ENCODE peak calls at places on chromosomes 4 and X, in nine cellular contexts. B is tibial artery; L is IMR-90; A is left ventricle myocardium inferior; U is upper lobe of left lung; N is CD4-positive, CD25-positive, alpha-beta regulatory T cell; H is cardiac fibroblast; D is epithelial cell of esophagus; X is endothelial cell of umbilical vein. O is an unnamed sample.

GRCh38 chr4:173399016-173399415 is at the start of gene SCRG1:
- DNase-seq in H (peak; percentile 40), N (no peak), B (no peak), U (no peak), X (no peak), L (peak; percentile 4), D (no peak), A (peak; percentile 36), O (no peak)

GRCh38 chr4:182975806-182976205 is 58.6 kb upstream of the DCTD start:
- DNase-seq in D (peak; percentile 93), X (peak; percentile 95), B (no peak), U (no peak), H (peak; percentile 66), L (peak; percentile 90), N (no peak), A (no peak), O (peak; percentile 57)

GRCh38 chr4:76709454-76709853 is 188.5 kb downstream of the SOWAHB start:
- DNase-seq in X (no peak), B (no peak), A (no peak), D (no peak), L (peak; percentile 45), U (peak; percentile 29), H (peak; percentile 41), N (no peak), O (no peak)

GRCh38 chr4:153079824-153080486 is 124.3 kb upstream of the TRIM2 start:
- DNase-seq in L (no peak), H (no peak), N (no peak), A (no peak), B (no peak), U (no peak), X (no peak), D (no peak), O (no peak)

GRCh38 chr4:124431663-124432192 is 280.8 kb downstream of the ANKRD50 start:
- DNase-seq in L (peak; percentile 75), B (no peak), U (no peak), N (no peak), D (peak; percentile 14), H (no peak), X (peak; percentile 51), A (no peak), O (no peak)

GRCh38 chrX:53476371-53476770 is 42.2 kb upstream of the HSD17B10 start:
- DNase-seq in U (no peak), L (peak; percentile 72), A (no peak), B (no peak), H (no peak), X (no peak), N (no peak), D (peak; percentile 88), O (no peak)

GRCh38 chr4:141713771-141714445 is 77.5 kb downstream of the IL15 start:
- DNase-seq in H (peak; percentile 18), X (peak; percentile 34), D (peak; percentile 55), B (no peak), N (no peak), A (no peak), U (no peak), L (peak; percentile 72), O (peak; percentile 41)

GRCh38 chrX:153549807-153550206 is 32.4 kb downstream of the ATP2B3 start:
- DNase-seq in A (no peak), U (no peak), X (no peak), L (no peak), H (no peak), D (no peak), B (no peak), N (no peak), O (no peak)

GRCh38 chr4:7193040-7193958 is 961 bp downstream of the SORCS2 start:
- DNase-seq in B (no peak), X (no peak), A (no peak), U (no peak), D (no peak), H (no peak), N (no peak), L (no peak), O (no peak)

GRCh38 chr4:7190668-7191545 is 1.4 kb upstream of the SORCS2 start:
- DNase-seq in A (no peak), U (no peak), D (no peak), B (peak; percentile 4), N (no peak), X (no peak), H (no peak), L (no peak), O (no peak)

GRCh38 chr4:7192252-7193039 is at the start of gene SORCS2:
- DNase-seq in L (peak; percentile 39), H (peak; percentile 63), X (peak; percentile 25), N (no peak), A (peak; percentile 64), B (peak; percentile 21), D (peak; percentile 47), U (peak; percentile 59), O (no peak)

GRCh38 chr4:7190278-7190594 is 2.1 kb upstream of the SORCS2 start:
- DNase-seq in L (no peak), X (no peak), U (no peak), D (no peak), N (no peak), A (no peak), H (no peak), B (no peak), O (no peak)

DNA sequence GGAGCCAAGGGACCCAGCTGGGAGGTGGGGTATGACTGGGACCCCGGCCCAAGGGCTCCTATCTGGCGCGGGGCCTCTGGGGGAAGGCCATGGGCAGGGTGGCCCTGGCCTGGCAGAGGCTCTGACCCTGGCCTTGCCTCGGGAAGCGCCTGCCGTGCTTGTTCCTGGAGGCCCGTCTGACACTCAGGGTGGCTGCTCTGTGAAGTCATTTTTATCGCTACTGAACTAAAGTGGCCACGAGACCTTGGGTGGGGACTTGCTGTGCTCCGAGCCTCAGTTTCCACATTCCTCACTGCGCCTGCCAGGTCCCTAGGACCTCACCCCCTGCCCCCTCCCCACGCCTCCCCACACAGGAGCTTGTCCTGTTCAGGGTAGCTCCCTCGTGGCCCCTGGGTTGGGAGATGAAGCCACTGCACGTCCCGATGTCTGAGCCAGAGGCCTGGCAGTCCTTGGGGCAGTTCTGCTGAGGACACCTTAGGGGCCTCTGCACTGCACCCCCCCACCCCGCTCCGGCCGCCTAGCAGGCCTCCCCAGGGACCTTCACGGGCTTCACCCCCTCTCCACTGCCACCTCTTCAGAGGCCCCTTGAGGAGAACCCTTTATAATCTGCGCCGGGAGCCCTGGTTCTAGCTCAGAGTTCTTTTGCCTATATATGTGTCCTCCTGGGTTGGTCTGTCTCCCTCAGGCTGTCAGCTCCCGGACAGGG is 639 bp upstream of the SORCS2 start:
- DNase-seq in B (peak; percentile 15), N (no peak), H (no peak), U (no peak), D (no peak), L (no peak), A (no peak), X (no peak), O (no peak)
- H3K4me3 ChIP-seq in B (no peak overlapping the region), N (no peak overlapping the region), H (no peak overlapping the region), U (no peak overlapping the region), D (no peak overlapping the region), L (no peak overlapping the region), A (peak overlapping the region; percentile 67), X (no peak overlapping the region), O (no peak overlapping the region)

GRCh38 chr4:15657366-15657765 is 2.2 kb upstream of the FBXL5 start:
- DNase-seq in X (no peak), N (no peak), H (no peak), U (no peak), B (no peak), A (no peak), L (no peak), D (no peak), O (no peak)

GRCh38 chr4:15658136-15658535 is 3.0 kb upstream of the FBXL5 start:
- DNase-seq in D (no peak), L (no peak), H (no peak), X (no peak), A (no peak), N (no peak), U (no peak), B (no peak), O (no peak)

GRCh38 chr4:15655223-15656037 is at the start of gene FBXL5:
- DNase-seq in X (peak; percentile 86), A (peak; percentile 82), D (peak; percentile 86), B (peak; percentile 74), L (peak; percentile 84), H (peak; percentile 92), U (peak; percentile 83), N (peak; percentile 76), O (peak; percentile 57)

GRCh38 chr4:15654556-15655222 is 468 bp downstream of the FBXL5 start:
- DNase-seq in U (peak; percentile 59), X (peak; percentile 61), B (peak; percentile 52), L (peak; percentile 24), D (peak; percentile 38), A (peak; percentile 54), H (peak; percentile 41), N (peak; percentile 36), O (no peak)

DNA sequence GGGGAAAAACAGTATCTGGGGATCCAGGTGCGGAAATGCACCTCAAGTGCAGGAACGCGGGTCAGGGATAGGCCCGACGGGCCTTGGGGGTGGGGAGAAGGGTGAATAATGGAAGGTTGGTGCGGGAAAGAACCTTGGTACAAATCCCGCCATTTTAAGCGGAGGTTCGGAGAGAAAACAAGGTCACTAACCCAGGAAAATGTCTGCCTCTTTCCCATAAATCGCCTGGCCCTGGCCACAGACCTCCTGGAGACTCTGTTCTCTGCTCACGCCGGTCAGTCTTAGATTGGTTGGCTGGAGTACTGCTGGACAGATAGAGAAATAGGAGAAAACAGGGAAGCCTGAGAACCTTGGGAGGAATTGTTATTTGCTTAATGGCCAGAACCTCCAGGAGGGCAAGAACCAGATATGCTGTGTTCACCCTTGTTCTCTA is 897 bp upstream of the FBXL5 start:
- DNase-seq in L (no peak), X (peak; percentile 36), H (peak; percentile 52), U (peak; percentile 42), N (no peak), B (no peak), A (no peak), D (no peak), O (no peak)
- H3K4me3 ChIP-seq in L (no peak overlapping the region), X (no peak overlapping the region), H (no peak overlapping the region), U (peak overlapping the region; percentile 83), N (peak overlapping the region; percentile 49), B (peak overlapping the region; percentile 67), A (peak overlapping the region; percentile 82), D (peak overlapping the region; percentile 50), O (peak overlapping the region; percentile 82)

GRCh38 chrX:129982300-129983246 is at the start of gene BCORL1:
- DNase-seq in B (peak; percentile 91), D (peak; percentile 91), X (peak; percentile 92), A (peak; percentile 90), H (peak; percentile 96), N (peak; percentile 81), U (peak; percentile 94), L (peak; percentile 89), O (peak; percentile 79)
- H3K4me3 ChIP-seq in B (no peak within 1 kb of the TSS), D (no peak within 1 kb of the TSS), X (peak within 1 kb of the TSS; percentile 50), A (no peak within 1 kb of the TSS), H (peak within 1 kb of the TSS; percentile 54), N (peak within 1 kb of the TSS; percentile 65), U (no peak within 1 kb of the TSS), L (peak within 1 kb of the TSS; percentile 71), O (peak within 1 kb of the TSS; percentile 52)

GRCh38 chrX:40090050-40090804 is 7.5 kb downstream of the BCOR start:
- DNase-seq in D (no peak), L (no peak), H (peak; percentile 40), N (no peak), B (no peak), X (peak; percentile 8), U (peak; percentile 52), A (peak; percentile 35), O (no peak)

GRCh38 chrX:40092808-40093435 is 4.8 kb downstream of the BCOR start:
- DNase-seq in A (no peak), L (no peak), X (no peak), U (no peak), N (no peak), H (no peak), B (no peak), D (no peak), O (no peak)

GRCh38 chrX:40091691-40092421 is 5.9 kb downstream of the BCOR start:
- DNase-seq in X (no peak), B (no peak), H (no peak), N (no peak), D (no peak), L (no peak), A (no peak), U (no peak), O (no peak)

GRCh38 chrX:40088803-40089540 is 8.8 kb downstream of the BCOR start:
- DNase-seq in X (no peak), U (no peak), D (no peak), N (no peak), A (no peak), H (no peak), L (no peak), B (no peak), O (no peak)

DNA sequence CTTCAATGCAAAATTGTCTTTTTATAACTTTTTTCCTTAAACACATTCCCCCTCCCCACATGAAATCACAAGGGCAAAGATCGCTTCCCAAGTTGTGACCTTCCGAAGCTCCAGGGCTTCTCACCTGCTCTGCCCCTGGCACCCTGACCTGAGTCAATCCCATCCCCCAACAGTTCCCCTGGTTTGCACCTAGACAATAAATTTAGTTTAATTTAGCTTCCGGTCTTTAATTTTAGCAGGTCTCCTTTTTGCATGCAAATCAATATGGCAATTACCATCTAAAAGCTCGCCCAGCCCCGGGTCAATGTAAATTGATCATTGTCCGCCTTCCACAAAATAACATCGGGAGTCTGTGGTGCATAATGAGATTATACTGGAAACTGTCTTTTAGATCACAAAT is 6.8 kb downstream of the BCOR start:
- DNase-seq in A (no peak), X (no peak), L (no peak), B (no peak), H (no peak), U (no peak), D (no peak), N (no peak), O (no peak)
- H3K4me3 ChIP-seq in A (peak overlapping the region; percentile 63), X (no peak overlapping the region), L (no peak overlapping the region), B (peak overlapping the region; percentile 50), H (no peak overlapping the region), U (no peak overlapping the region), D (no peak overlapping the region), N (peak overlapping the region; percentile 32), O (no peak overlapping the region)

O was measured in skeletal muscle cell.